ENCODE peak calls at places on chromosome 13, in nine cellular contexts. R, Q, O, M, I, A, Y, H and N are unnamed samples.

GRCh38 chr13:54591540-54591939 is 1562.9 kb downstream of the OLFM4 start:
- DNase-seq in A (no peak), O (no peak), Q (no peak), R (no peak), H (no peak), I (no peak), Y (no peak), M (no peak), N (no peak)

GRCh38 chr13:66312312-66313087 is 917.6 kb downstream of the PCDH9 start:
- DNase-seq in R (no peak), Q (peak; percentile 80), H (peak; percentile 76), A (no peak), Y (no peak), M (no peak), O (no peak), I (no peak), N (peak; percentile 27)

GRCh38 chr13:112672651-112673284 is 17.1 kb upstream of the ATP11A start:
- DNase-seq in H (no peak), Q (no peak), I (no peak), R (no peak), Y (no peak), O (no peak), A (no peak), M (no peak), N (no peak)

GRCh38 chr13:106619688-106620555 is 52.0 kb upstream of the ARGLU1 start:
- DNase-seq in Y (no peak), I (no peak), R (no peak), H (peak; percentile 84), O (no peak), Q (peak; percentile 69), A (peak; percentile 36), M (peak; percentile 3), N (peak; percentile 28)

GRCh38 chr13:33123066-33123940 is 107.1 kb downstream of the KL start:
- DNase-seq in I (no peak), M (no peak), R (no peak), O (no peak), Y (no peak), A (no peak), Q (peak; percentile 53), H (peak; percentile 72), N (no peak)

GRCh38 chr13:79806821-79807220 is 325.9 kb downstream of the NDFIP2 start:
- DNase-seq in R (no peak), I (no peak), A (no peak), H (no peak), Q (no peak), M (no peak), O (no peak), Y (no peak), N (no peak)

GRCh38 chr13:113049981-113050380 is 55.6 kb upstream of the F7 start:
- DNase-seq in O (no peak), H (no peak), Q (no peak), Y (no peak), I (no peak), M (no peak), A (no peak), R (peak; percentile 39), N (no peak)

GRCh38 chr13:91296011-91296410 is 51.5 kb upstream of the MIR17HG start:
- DNase-seq in H (no peak), M (no peak), R (no peak), Y (no peak), Q (no peak), O (no peak), I (no peak), A (no peak), N (no peak)

GRCh38 chr13:94114166-94114565 is 365.3 kb downstream of the DCT start:
- DNase-seq in H (no peak), R (no peak), M (no peak), I (no peak), A (no peak), Q (no peak), Y (no peak), O (no peak), N (no peak)

GRCh38 chr13:78376033-78376432 is 227.3 kb downstream of the POU4F1 start:
- DNase-seq in H (no peak), A (no peak), R (no peak), I (no peak), M (no peak), Y (no peak), Q (no peak), O (no peak), N (no peak)

GRCh38 chr13:33125821-33126570 is 109.8 kb downstream of the KL start:
- DNase-seq in I (no peak), A (no peak), Q (peak; percentile 97), M (peak; percentile 83), Y (no peak), H (peak; percentile 96), R (no peak), O (peak; percentile 91), N (peak; percentile 86)

GRCh38 chr13:75830842-75831241 is 194.7 kb downstream of the LMO7 start:
- DNase-seq in A (no peak), O (no peak), H (peak; percentile 8), I (no peak), Q (peak; percentile 78), M (no peak), R (no peak), Y (no peak), N (peak; percentile 45)

DNA sequence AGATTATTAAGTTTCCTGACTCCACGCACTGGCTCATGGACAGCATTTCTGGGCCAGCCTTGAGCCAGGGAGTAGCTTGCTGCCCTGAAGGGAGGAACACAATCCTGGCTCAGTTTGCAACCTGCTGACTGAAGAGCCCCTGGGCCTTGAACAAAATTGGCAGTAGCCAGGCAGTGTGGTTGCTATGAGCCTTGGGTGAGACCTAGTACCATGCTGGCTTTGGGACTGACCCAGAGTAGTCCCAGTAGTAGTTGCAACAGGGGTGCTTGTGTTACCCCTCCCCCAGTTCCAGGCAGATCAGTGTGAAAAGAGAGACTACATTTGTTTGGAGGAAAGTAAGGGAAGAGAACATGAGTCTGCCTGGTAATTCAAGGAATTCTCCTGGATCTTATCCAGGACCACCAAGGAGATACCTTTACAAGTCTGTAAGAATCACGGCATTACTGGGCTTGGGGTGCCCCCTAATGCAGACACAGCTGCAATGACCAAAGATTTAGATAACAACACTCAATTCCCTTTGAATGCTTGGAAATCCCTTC is 22.0 kb downstream of the ITGBL1 start:
- DNase-seq in Y (no peak), R (peak; percentile 52), I (no peak), M (peak; percentile 61), H (peak; percentile 93), A (peak; percentile 16), O (no peak), Q (peak; percentile 91), N (peak; percentile 67)
- TF ChIP-seq CTCF in Y (no peak), R (peak; percentile 52), I (peak; percentile 52), M (peak; percentile 46), H (peak; percentile 67), A (peak; percentile 47), O (peak; percentile 58), Q (peak; percentile 90), N (peak; percentile 54)

GRCh38 chr13:105207586-105208293 is 1327.7 kb downstream of the EFNB2 start:
- DNase-seq in Y (no peak), A (no peak), R (no peak), O (no peak), M (no peak), Q (peak; percentile 13), H (peak; percentile 51), I (no peak), N (no peak)
- TF ChIP-seq CTCF in Y (no peak), A (no peak), R (no peak), O (peak; percentile 15), M (no peak), Q (peak; percentile 9), H (peak; percentile 10), I (peak; percentile 11), N (no peak)

GRCh38 chr13:21672811-21673591 is 2.1 kb downstream of the FGF9 start:
- DNase-seq in I (no peak), Q (no peak), A (peak; percentile 18), M (no peak), Y (no peak), R (no peak), H (no peak), O (no peak), N (no peak)

GRCh38 chr13:21674271-21675009 is 3.6 kb downstream of the FGF9 start:
- DNase-seq in I (peak; percentile 27), M (no peak), A (peak; percentile 69), O (no peak), Y (peak; percentile 20), Q (no peak), H (no peak), R (no peak), N (no peak)

GRCh38 chr13:21671793-21672680 is 1.2 kb downstream of the FGF9 start:
- DNase-seq in A (peak; percentile 17), I (no peak), H (no peak), R (no peak), Q (no peak), M (no peak), Y (no peak), O (no peak), N (no peak)

GRCh38 chr13:21675095-21676007 is 4.5 kb downstream of the FGF9 start:
- DNase-seq in R (peak; percentile 44), O (no peak), M (no peak), Y (peak; percentile 23), A (peak; percentile 55), I (peak; percentile 28), Q (no peak), H (no peak), N (no peak)

DNA sequence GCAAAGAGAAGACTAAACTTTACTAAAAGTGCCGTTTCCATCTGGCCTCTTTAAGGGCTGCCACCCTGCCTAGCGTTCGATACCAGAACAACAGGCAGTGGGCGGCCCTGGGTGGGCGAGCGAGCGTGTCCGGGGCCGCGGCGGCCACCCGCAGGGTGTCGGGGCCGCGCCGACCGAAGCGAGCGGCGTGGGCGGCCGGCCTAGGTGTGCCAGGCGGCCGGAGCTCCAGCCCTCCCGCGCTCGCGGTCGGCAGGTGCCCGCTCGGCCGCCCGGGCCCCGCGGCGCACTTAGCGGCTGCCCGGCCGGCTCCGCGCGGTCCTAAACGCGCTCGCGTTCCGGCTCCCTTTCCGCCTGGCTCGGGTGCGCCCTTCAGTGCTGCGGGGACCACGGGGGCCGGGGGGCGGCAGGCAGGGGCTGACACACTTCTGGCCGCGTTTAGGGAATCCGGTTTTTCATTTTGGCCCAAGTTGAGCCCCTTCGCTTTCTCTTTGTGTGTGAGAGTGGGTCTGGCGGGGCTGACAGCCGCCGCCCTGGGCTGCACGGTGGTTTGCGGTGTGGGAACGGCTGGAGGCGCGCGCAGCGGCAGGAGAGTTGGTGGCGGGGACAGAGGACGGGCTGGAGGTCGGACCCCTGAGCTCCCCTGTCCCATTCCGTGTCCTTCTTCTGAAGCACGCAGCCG is 2.9 kb downstream of the FGF9 start:
- DNase-seq in Q (peak; percentile 36), M (no peak), H (peak; percentile 38), R (no peak), Y (peak; percentile 58), O (no peak), A (peak; percentile 71), I (peak; percentile 43), N (no peak)
- TF ChIP-seq CTCF in Q (no peak), M (no peak), H (no peak), R (no peak), Y (no peak), O (peak; percentile 17), A (no peak), I (peak; percentile 38), N (no peak)

GRCh38 chr13:19962894-19963293 is 4.4 kb downstream of the ZMYM2 start:
- DNase-seq in Q (no peak), Y (no peak), H (no peak), I (no peak), A (no peak), R (no peak), M (no peak), O (no peak), N (no peak)

GRCh38 chr13:19961924-19962323 is 3.4 kb downstream of the ZMYM2 start:
- DNase-seq in A (no peak), R (no peak), M (no peak), Q (peak; percentile 31), I (no peak), H (no peak), O (no peak), Y (no peak), N (no peak)

GRCh38 chr13:19967619-19968018 is 9.1 kb downstream of the ZMYM2 start:
- DNase-seq in R (no peak), A (no peak), I (no peak), Q (no peak), O (no peak), Y (no peak), H (peak; percentile 12), M (no peak), N (no peak)
- TF ChIP-seq CTCF in R (no peak), A (no peak), I (no peak), Q (no peak), O (no peak), Y (no peak), H (no peak), M (no peak), N (no peak)